ENCODE peak calls at places on chromosomes 5 and 9, in five cellular contexts. U is left ventricle myocardium superior; Z is GM12892; A is GM03348; L is activated CD4-positive, CD25-positive, alpha-beta regulatory T cell. B is an unnamed sample.

GRCh38 chr5:132479812-132480441 is 10.6 kb downstream of the IRF1 start:
- DNase-seq in Z (no peak), L (no peak), U (no peak), A (no peak), B (no peak)

GRCh38 chr9:133792721-133793470 is 54.7 kb upstream of the SARDH start:
- DNase-seq in A (peak; percentile 96), Z (peak; percentile 90), L (no peak), U (peak; percentile 86), B (peak; percentile 65)

GRCh38 chr5:115396079-115396478 is 99.6 kb upstream of the CCDC112 start:
- DNase-seq in A (no peak), Z (no peak), U (no peak), L (no peak), B (no peak)

GRCh38 chr5:6302684-6303083 is 75.7 kb downstream of the MED10 start:
- DNase-seq in U (no peak), L (no peak), Z (no peak), A (no peak), B (no peak)

GRCh38 chr9:22731786-22732185 is 285.2 kb downstream of the DMRTA1 start:
- DNase-seq in Z (no peak), A (no peak), U (no peak), L (no peak), B (no peak)

GRCh38 chr5:146645382-146645781 is 129.4 kb upstream of the GPR151 start:
- DNase-seq in L (no peak), U (no peak), Z (no peak), A (no peak), B (no peak)

GRCh38 chr9:136939431-136939995 is 5.0 kb downstream of the FBXW5 start:
- DNase-seq in Z (no peak), A (no peak), L (no peak), U (peak; percentile 26), B (no peak)

GRCh38 chr5:87551807-87552377 is 139.2 kb upstream of the CCNH start:
- DNase-seq in A (no peak), Z (no peak), U (no peak), L (no peak), B (no peak)

GRCh38 chr5:92634883-92635282 is 946.1 kb downstream of the NR2F1-AS1 start:
- DNase-seq in U (no peak), L (no peak), Z (no peak), A (no peak), B (no peak)

GRCh38 chr5:125685771-125686170 is 737.4 kb upstream of the GRAMD2B start:
- DNase-seq in Z (no peak), U (no peak), L (no peak), A (no peak), B (no peak)